ENCODE peak calls at places on chromosomes 6 and 20, in seven cellular contexts. One of them, this sample, is unnamed.

GRCh38 chr6:134446901-134447300 is 129.0 kb upstream of the SGK1 start:
- DNase-seq in heart right ventricle: no peak
- DNase-seq in cardiac muscle cell: no peak
- DNase-seq in ovary: no peak
- DNase-seq in mammary epithelial cell: peak; percentile 41
- DNase-seq in neural progenitor cell: no peak
- DNase-seq in uterus: no peak
- DNase-seq in this sample: no peak

GRCh38 chr6:13924146-13924948 is 405 bp upstream of the RNF182 start:
- DNase-seq in heart right ventricle: peak; percentile 10
- DNase-seq in cardiac muscle cell: peak; percentile 78
- DNase-seq in ovary: peak; percentile 54
- DNase-seq in mammary epithelial cell: no peak
- DNase-seq in neural progenitor cell: peak; percentile 92
- DNase-seq in uterus: peak; percentile 14
- DNase-seq in this sample: no peak

GRCh38 chr6:138944412-138944811 is 43.6 kb downstream of the REPS1 start:
- DNase-seq in heart right ventricle: no peak
- DNase-seq in cardiac muscle cell: no peak
- DNase-seq in ovary: no peak
- DNase-seq in mammary epithelial cell: peak; percentile 87
- DNase-seq in neural progenitor cell: no peak
- DNase-seq in uterus: no peak
- DNase-seq in this sample: no peak

GRCh38 chr20:11015440-11015839 is 341.6 kb upstream of the JAG1 start:
- DNase-seq in heart right ventricle: no peak
- DNase-seq in cardiac muscle cell: no peak
- DNase-seq in ovary: no peak
- DNase-seq in mammary epithelial cell: no peak
- DNase-seq in neural progenitor cell: no peak
- DNase-seq in uterus: no peak
- DNase-seq in this sample: no peak

GRCh38 chr6:132684998-132685397 is 26.0 kb upstream of the TAAR1 start:
- DNase-seq in heart right ventricle: no peak
- DNase-seq in cardiac muscle cell: no peak
- DNase-seq in ovary: no peak
- DNase-seq in mammary epithelial cell: no peak
- DNase-seq in neural progenitor cell: no peak
- DNase-seq in uterus: no peak
- DNase-seq in this sample: no peak

GRCh38 chr6:35494161-35494563 is 2.7 kb downstream of the TEAD3 start:
- DNase-seq in heart right ventricle: no peak
- DNase-seq in cardiac muscle cell: no peak
- DNase-seq in ovary: peak; percentile 66
- DNase-seq in mammary epithelial cell: no peak
- DNase-seq in neural progenitor cell: peak; percentile 30
- DNase-seq in uterus: no peak
- DNase-seq in this sample: no peak

GRCh38 chr6:4647414-4648365 is 128.5 kb upstream of the CDYL start:
- DNase-seq in heart right ventricle: peak; percentile 89
- DNase-seq in cardiac muscle cell: peak; percentile 89
- DNase-seq in ovary: peak; percentile 75
- DNase-seq in mammary epithelial cell: peak; percentile 63
- DNase-seq in neural progenitor cell: peak; percentile 80
- DNase-seq in uterus: peak; percentile 81
- DNase-seq in this sample: peak; percentile 92

GRCh38 chr6:125481056-125481455 is 179.3 kb upstream of the HDDC2 start:
- DNase-seq in heart right ventricle: no peak
- DNase-seq in cardiac muscle cell: no peak
- DNase-seq in ovary: no peak
- DNase-seq in mammary epithelial cell: no peak
- DNase-seq in neural progenitor cell: no peak
- DNase-seq in uterus: no peak
- DNase-seq in this sample: no peak

GRCh38 chr6:144379356-144379755 is 94.2 kb downstream of the UTRN start:
- DNase-seq in heart right ventricle: no peak
- DNase-seq in cardiac muscle cell: no peak
- DNase-seq in ovary: no peak
- DNase-seq in mammary epithelial cell: no peak
- DNase-seq in neural progenitor cell: no peak
- DNase-seq in uterus: no peak
- DNase-seq in this sample: no peak

GRCh38 chr6:150336299-150336698 is 32.5 kb upstream of the IYD start:
- DNase-seq in heart right ventricle: no peak
- DNase-seq in cardiac muscle cell: no peak
- DNase-seq in ovary: no peak
- DNase-seq in mammary epithelial cell: peak; percentile 97
- DNase-seq in neural progenitor cell: peak; percentile 45
- DNase-seq in uterus: no peak
- DNase-seq in this sample: no peak

GRCh38 chr6:168163096-168163731 is 84.2 kb upstream of the FRMD1 start:
- DNase-seq in heart right ventricle: no peak
- DNase-seq in cardiac muscle cell: no peak
- DNase-seq in ovary: no peak
- DNase-seq in mammary epithelial cell: no peak
- DNase-seq in neural progenitor cell: peak; percentile 34
- DNase-seq in uterus: peak; percentile 73
- DNase-seq in this sample: peak; percentile 85

GRCh38 chr6:128483472-128484135 is 36.8 kb downstream of the PTPRK start:
- DNase-seq in heart right ventricle: no peak
- DNase-seq in cardiac muscle cell: no peak
- DNase-seq in ovary: no peak
- DNase-seq in mammary epithelial cell: no peak
- DNase-seq in neural progenitor cell: no peak
- DNase-seq in uterus: no peak
- DNase-seq in this sample: no peak

GRCh38 chr6:125014157-125014957 is 52.1 kb downstream of the RNF217 start:
- DNase-seq in heart right ventricle: no peak
- DNase-seq in cardiac muscle cell: no peak
- DNase-seq in ovary: no peak
- DNase-seq in mammary epithelial cell: peak; percentile 46
- DNase-seq in neural progenitor cell: no peak
- DNase-seq in uterus: no peak
- DNase-seq in this sample: no peak

GRCh38 chr6:112234596-112234995 is 19.8 kb downstream of the LAMA4 start:
- DNase-seq in heart right ventricle: no peak
- DNase-seq in cardiac muscle cell: no peak
- DNase-seq in ovary: no peak
- DNase-seq in mammary epithelial cell: no peak
- DNase-seq in neural progenitor cell: no peak
- DNase-seq in uterus: no peak
- DNase-seq in this sample: no peak

GRCh38 chr6:169766232-169766631 is 14.8 kb downstream of the ERMARD start:
- DNase-seq in heart right ventricle: no peak
- DNase-seq in cardiac muscle cell: no peak
- DNase-seq in ovary: no peak
- DNase-seq in mammary epithelial cell: no peak
- DNase-seq in neural progenitor cell: no peak
- DNase-seq in uterus: no peak
- DNase-seq in this sample: peak; percentile 72

GRCh38 chr20:10369723-10370090 is 64.3 kb downstream of the MKKS start:
- DNase-seq in heart right ventricle: no peak
- DNase-seq in cardiac muscle cell: no peak
- DNase-seq in ovary: no peak
- DNase-seq in mammary epithelial cell: no peak
- DNase-seq in neural progenitor cell: no peak
- DNase-seq in uterus: no peak
- DNase-seq in this sample: no peak

GRCh38 chr6:31498748-31499147 is 803 bp downstream of the MICB start:
- DNase-seq in heart right ventricle: no peak
- DNase-seq in cardiac muscle cell: peak; percentile 6
- DNase-seq in ovary: no peak
- DNase-seq in mammary epithelial cell: no peak
- DNase-seq in neural progenitor cell: peak; percentile 56
- DNase-seq in uterus: no peak
- DNase-seq in this sample: peak; percentile 72

GRCh38 chr6:168216139-168216538 is 103.4 kb downstream of the DACT2 start:
- DNase-seq in heart right ventricle: no peak
- DNase-seq in cardiac muscle cell: no peak
- DNase-seq in ovary: no peak
- DNase-seq in mammary epithelial cell: no peak
- DNase-seq in neural progenitor cell: peak; percentile 69
- DNase-seq in uterus: no peak
- DNase-seq in this sample: no peak

GRCh38 chr20:37519508-37520416 is 1.3 kb upstream of the NNAT start:
- DNase-seq in heart right ventricle: no peak
- DNase-seq in cardiac muscle cell: peak; percentile 33
- DNase-seq in ovary: no peak
- DNase-seq in mammary epithelial cell: no peak
- DNase-seq in neural progenitor cell: peak; percentile 46
- DNase-seq in uterus: no peak
- DNase-seq in this sample: no peak

GRCh38 chr6:102732908-102733307 is 1339.4 kb downstream of the GRIK2 start:
- DNase-seq in heart right ventricle: no peak
- DNase-seq in cardiac muscle cell: no peak
- DNase-seq in ovary: no peak
- DNase-seq in mammary epithelial cell: peak; percentile 1
- DNase-seq in neural progenitor cell: no peak
- DNase-seq in uterus: no peak
- DNase-seq in this sample: no peak

GRCh38 chr20:6699931-6700562 is 67.4 kb upstream of the BMP2 start:
- DNase-seq in heart right ventricle: no peak
- DNase-seq in cardiac muscle cell: no peak
- DNase-seq in ovary: no peak
- DNase-seq in mammary epithelial cell: no peak
- DNase-seq in neural progenitor cell: no peak
- DNase-seq in uterus: no peak
- DNase-seq in this sample: peak; percentile 85

GRCh38 chr6:81002126-81002525 is 750.4 kb downstream of the TENT5A start:
- DNase-seq in heart right ventricle: no peak
- DNase-seq in cardiac muscle cell: no peak
- DNase-seq in ovary: no peak
- DNase-seq in mammary epithelial cell: peak; percentile 1
- DNase-seq in neural progenitor cell: no peak
- DNase-seq in uterus: no peak
- DNase-seq in this sample: no peak
- H3K4me1 ChIP-seq in heart right ventricle: no peaks in the 10 kb centered on the region
- H3K4me1 ChIP-seq in cardiac muscle cell: no peaks in the 10 kb centered on the region
- H3K4me1 ChIP-seq in ovary: no peaks in the 10 kb centered on the region
- H3K4me1 ChIP-seq in mammary epithelial cell: no peaks in the 10 kb centered on the region
- H3K4me1 ChIP-seq in neural progenitor cell: no peaks in the 10 kb centered on the region
- H3K4me1 ChIP-seq in uterus: no peaks in the 10 kb centered on the region
- H3K4me1 ChIP-seq in this sample: no peaks in the 10 kb centered on the region

GRCh38 chr6:149179431-149179830 is 138.1 kb upstream of the TAB2 start:
- DNase-seq in heart right ventricle: no peak
- DNase-seq in cardiac muscle cell: no peak
- DNase-seq in ovary: no peak
- DNase-seq in mammary epithelial cell: no peak
- DNase-seq in neural progenitor cell: no peak
- DNase-seq in uterus: no peak
- DNase-seq in this sample: no peak
- TF ChIP-seq CTCF in heart right ventricle: no peak
- TF ChIP-seq CTCF in cardiac muscle cell: no peak
- TF ChIP-seq CTCF in ovary: no peak
- TF ChIP-seq CTCF in mammary epithelial cell: no peak
- TF ChIP-seq CTCF in neural progenitor cell: no peak
- TF ChIP-seq CTCF in uterus: no peak
- TF ChIP-seq CTCF in this sample: no peak

GRCh38 chr20:4065405-4065841 is 50.1 kb upstream of the RNF24 start:
- DNase-seq in heart right ventricle: no peak
- DNase-seq in cardiac muscle cell: no peak
- DNase-seq in ovary: no peak
- DNase-seq in mammary epithelial cell: peak; percentile 63
- DNase-seq in neural progenitor cell: no peak
- DNase-seq in uterus: no peak
- DNase-seq in this sample: no peak

GRCh38 chr20:4062721-4063606 is 47.6 kb upstream of the RNF24 start:
- DNase-seq in heart right ventricle: no peak
- DNase-seq in cardiac muscle cell: no peak
- DNase-seq in ovary: no peak
- DNase-seq in mammary epithelial cell: no peak
- DNase-seq in neural progenitor cell: no peak
- DNase-seq in uterus: no peak
- DNase-seq in this sample: no peak

GRCh38 chr20:4061989-4062388 is 46.6 kb upstream of the RNF24 start:
- DNase-seq in heart right ventricle: no peak
- DNase-seq in cardiac muscle cell: no peak
- DNase-seq in ovary: no peak
- DNase-seq in mammary epithelial cell: no peak
- DNase-seq in neural progenitor cell: no peak
- DNase-seq in uterus: no peak
- DNase-seq in this sample: no peak

GRCh38 chr20:4064118-4064962 is 49.0 kb upstream of the RNF24 start:
- DNase-seq in heart right ventricle: peak; percentile 94
- DNase-seq in cardiac muscle cell: peak; percentile 49
- DNase-seq in ovary: peak; percentile 96
- DNase-seq in mammary epithelial cell: peak; percentile 79
- DNase-seq in neural progenitor cell: peak; percentile 20
- DNase-seq in uterus: peak; percentile 93
- DNase-seq in this sample: peak; percentile 96

DNA sequence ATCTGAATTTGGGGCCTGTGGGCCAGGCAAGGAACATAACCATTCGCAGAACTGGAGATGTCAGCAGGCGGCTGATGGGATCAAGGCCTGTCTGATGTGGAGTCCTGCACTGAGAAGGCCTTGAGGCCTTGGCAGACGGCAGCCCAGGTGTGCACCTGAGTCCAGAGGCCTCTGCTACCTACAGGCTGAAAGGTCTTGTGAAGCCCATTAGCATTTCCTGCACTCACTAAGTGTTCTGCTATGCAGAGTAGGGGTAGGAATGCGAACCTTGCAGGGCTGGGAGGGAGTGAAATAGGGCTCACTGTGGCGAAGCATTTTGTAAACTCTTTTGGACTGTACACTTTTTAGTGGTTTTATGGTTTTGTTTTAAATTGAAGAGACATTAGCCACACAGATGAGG is 48.3 kb upstream of the RNF24 start:
- DNase-seq in heart right ventricle: no peak
- DNase-seq in cardiac muscle cell: peak; percentile 7
- DNase-seq in ovary: no peak
- DNase-seq in mammary epithelial cell: no peak
- DNase-seq in neural progenitor cell: no peak
- DNase-seq in uterus: no peak
- DNase-seq in this sample: no peak
- H3K4me1 ChIP-seq in heart right ventricle: peaks cover 13% of the 10 kb centered on the region
- H3K4me1 ChIP-seq in cardiac muscle cell: peaks cover 8% of the 10 kb centered on the region
- H3K4me1 ChIP-seq in ovary: peaks cover 2% of the 10 kb centered on the region
- H3K4me1 ChIP-seq in mammary epithelial cell: peaks cover 42% of the 10 kb centered on the region
- H3K4me1 ChIP-seq in neural progenitor cell: peaks cover 7% of the 10 kb centered on the region
- H3K4me1 ChIP-seq in uterus: no peaks in the 10 kb centered on the region
- H3K4me1 ChIP-seq in this sample: peaks cover 39% of the 10 kb centered on the region

GRCh38 chr6:28983838-28984237 is 21.3 kb downstream of the ZNF311 start:
- DNase-seq in heart right ventricle: no peak
- DNase-seq in cardiac muscle cell: no peak
- DNase-seq in ovary: no peak
- DNase-seq in mammary epithelial cell: no peak
- DNase-seq in neural progenitor cell: no peak
- DNase-seq in uterus: no peak
- DNase-seq in this sample: no peak

GRCh38 chr6:28981833-28982475 is 23.2 kb downstream of the ZNF311 start:
- DNase-seq in heart right ventricle: peak; percentile 86
- DNase-seq in cardiac muscle cell: peak; percentile 93
- DNase-seq in ovary: peak; percentile 89
- DNase-seq in mammary epithelial cell: peak; percentile 91
- DNase-seq in neural progenitor cell: peak; percentile 78
- DNase-seq in uterus: peak; percentile 90
- DNase-seq in this sample: peak; percentile 96

GRCh38 chr6:28980797-28981390 is 24.2 kb downstream of the ZNF311 start:
- DNase-seq in heart right ventricle: peak; percentile 51
- DNase-seq in cardiac muscle cell: peak; percentile 85
- DNase-seq in ovary: peak; percentile 70
- DNase-seq in mammary epithelial cell: peak; percentile 62
- DNase-seq in neural progenitor cell: peak; percentile 92
- DNase-seq in uterus: peak; percentile 74
- DNase-seq in this sample: no peak

GRCh38 chr6:28981391-28981832 is 23.7 kb downstream of the ZNF311 start:
- DNase-seq in heart right ventricle: peak; percentile 74
- DNase-seq in cardiac muscle cell: peak; percentile 80
- DNase-seq in ovary: peak; percentile 79
- DNase-seq in mammary epithelial cell: peak; percentile 58
- DNase-seq in neural progenitor cell: peak; percentile 75
- DNase-seq in uterus: peak; percentile 77
- DNase-seq in this sample: no peak

GRCh38 chr6:28982476-28983266 is 22.4 kb downstream of the ZNF311 start:
- DNase-seq in heart right ventricle: peak; percentile 7
- DNase-seq in cardiac muscle cell: peak; percentile 73
- DNase-seq in ovary: no peak
- DNase-seq in mammary epithelial cell: peak; percentile 65
- DNase-seq in neural progenitor cell: peak; percentile 55
- DNase-seq in uterus: peak; percentile 43
- DNase-seq in this sample: no peak
- TF ChIP-seq CTCF in heart right ventricle: no peak
- TF ChIP-seq CTCF in cardiac muscle cell: peak; percentile 26
- TF ChIP-seq CTCF in ovary: no peak
- TF ChIP-seq CTCF in mammary epithelial cell: peak; percentile 28
- TF ChIP-seq CTCF in neural progenitor cell: peak; percentile 4
- TF ChIP-seq CTCF in uterus: peak; percentile 27
- TF ChIP-seq CTCF in this sample: no peak

This sample was measured in esophagus muscularis mucosa.